ENCODE peak calls at places on chromosomes 3 and 15, in four cellular contexts. Z, T, I and S are unnamed samples.

GRCh38 chr15:62067448-62068044 is 769 bp downstream of the C2CD4A start:
- DNase-seq in I (peak; percentile 57), T (no peak), Z (no peak), S (no peak)

GRCh38 chr3:146912233-146913015 is 307.3 kb upstream of the PLSCR5 start:
- DNase-seq in I (peak; percentile 12), Z (peak; percentile 50), T (no peak), S (peak; percentile 41)

GRCh38 chr15:31265090-31265870 is 61.4 kb upstream of the KLF13 start:
- DNase-seq in I (no peak), Z (no peak), T (peak; percentile 38), S (no peak)

GRCh38 chr3:49900491-49901153 is 3.1 kb downstream of the MST1R start:
- DNase-seq in Z (peak; percentile 25), T (peak; percentile 82), I (peak; percentile 71), S (peak; percentile 26)

GRCh38 chr3:89264037-89264560 is 156.7 kb downstream of the EPHA3 start:
- DNase-seq in T (no peak), I (no peak), Z (no peak), S (no peak)

GRCh38 chr3:171654809-171655208 is 155.5 kb downstream of the PLD1 start:
- DNase-seq in Z (peak; percentile 92), T (peak; percentile 51), I (peak; percentile 67), S (peak; percentile 49)

GRCh38 chr3:16513141-16514020 is at the start of gene RFTN1:
- DNase-seq in Z (peak; percentile 49), I (peak; percentile 89), T (peak; percentile 37), S (peak; percentile 54)

GRCh38 chr15:65638681-65639089 is 16.9 kb downstream of the SLC24A1 start:
- DNase-seq in Z (peak; percentile 86), T (peak; percentile 22), I (peak; percentile 89), S (peak; percentile 71)

GRCh38 chr3:183202004-183202722 is 39.6 kb upstream of the LAMP3 start:
- DNase-seq in T (no peak), I (peak; percentile 15), Z (no peak), S (no peak)

GRCh38 chr15:40838756-40839155 is 5.1 kb upstream of the SPINT1 start:
- DNase-seq in Z (no peak), T (no peak), I (peak; percentile 10), S (no peak)

GRCh38 chr3:65728138-65728537 is 310.6 kb downstream of the MAGI1 start:
- DNase-seq in Z (no peak), I (no peak), T (no peak), S (no peak)

GRCh38 chr3:37653466-37653865 is 208.2 kb upstream of the CTDSPL start:
- DNase-seq in T (no peak), Z (no peak), I (no peak), S (no peak)

GRCh38 chr15:50210462-50211264 is 28.7 kb downstream of the SLC27A2 start:
- DNase-seq in I (no peak), Z (no peak), T (peak; percentile 30), S (no peak)

GRCh38 chr3:141108002-141108401 is 56.9 kb downstream of the SPSB4 start:
- DNase-seq in Z (no peak), I (no peak), T (peak; percentile 20), S (no peak)

GRCh38 chr3:128040660-128041059 is 11.6 kb upstream of the SEC61A1 start:
- DNase-seq in T (no peak), I (no peak), Z (no peak), S (no peak)

GRCh38 chr15:40100947-40101905 is 7.5 kb downstream of the BMF start:
- DNase-seq in T (peak; percentile 54), I (no peak), Z (no peak), S (no peak)

GRCh38 chr3:196995646-196996355 is 27.2 kb upstream of the PIGZ start:
- DNase-seq in T (no peak), Z (no peak), I (no peak), S (no peak)

GRCh38 chr3:66428733-66429132 is 72.1 kb downstream of the LRIG1 start:
- DNase-seq in T (peak; percentile 85), Z (peak; percentile 98), I (peak; percentile 99), S (peak; percentile 99)

GRCh38 chr3:108130705-108131104 is 39.9 kb upstream of the CD47 start:
- DNase-seq in T (no peak), I (peak; percentile 53), Z (peak; percentile 45), S (peak; percentile 53)

GRCh38 chr15:95284933-95285401 is 1045.5 kb upstream of the NR2F2 start:
- DNase-seq in I (peak; percentile 48), T (no peak), Z (peak; percentile 68), S (peak; percentile 71)

GRCh38 chr3:114447545-114447944 is 153.7 kb downstream of the TIGIT start:
- DNase-seq in Z (no peak), I (peak; percentile 20), T (no peak), S (no peak)

GRCh38 chr15:32909431-32909830 is 191.6 kb downstream of the GREM1 start:
- DNase-seq in Z (peak; percentile 51), I (peak; percentile 72), T (no peak), S (peak; percentile 44)

GRCh38 chr3:4994823-4995499 is 15.7 kb downstream of the BHLHE40 start:
- DNase-seq in I (peak; percentile 83), Z (peak; percentile 84), T (peak; percentile 56), S (peak; percentile 95)

GRCh38 chr3:184164648-184165330 is 9.6 kb downstream of the DVL3 start:
- DNase-seq in Z (no peak), I (no peak), T (no peak), S (no peak)

GRCh38 chr3:172522871-172523818 is at the start of gene TNFSF10:
- DNase-seq in I (peak; percentile 21), Z (peak; percentile 27), T (peak; percentile 79), S (peak; percentile 21)

GRCh38 chr3:28502555-28502954 is 153.9 kb upstream of the AZI2 start:
- DNase-seq in I (no peak), Z (no peak), T (no peak), S (no peak)

GRCh38 chr15:33059184-33059583 is 135.3 kb downstream of the FMN1 start:
- DNase-seq in T (no peak), I (peak; percentile 63), Z (peak; percentile 38), S (peak; percentile 20)